ENCODE peak calls at places on chromosomes 6 and 20, in ten cellular contexts. Z is pons; A is left ventricle myocardium superior; F is SK-N-DZ; R is endothelial cell; B is DMS153; N is activated T-helper 9 cell treated with anti-CD3 and anti-CD28 coated beads, Interleukin-2, amount 50 U/mL, for 16 hours; H is stimulated activated CD4-positive, alpha-beta T cell treated with anti-CD3 and anti-CD28 coated beads, TNF-alpha, amount 100 ng/mL, for 4 hours; V is activated CD4-positive, alpha-beta T cell treated with anti-CD3 and anti-CD28 coated beads for 48 hours; L is left cardiac atrium. O is an unnamed sample.

GRCh38 chr20:43438578-43439316 is 18.9 kb upstream of the SRSF6 start:
- DNase-seq in A (no peak), Z (no peak), R (no peak), F (no peak), L (no peak), B (no peak), H (no peak), V (no peak), N (no peak), O (no peak)

GRCh38 chr6:5248302-5249098 is 12.2 kb downstream of the LYRM4 start:
- DNase-seq in V (no peak), R (no peak), B (no peak), N (no peak), H (no peak), F (no peak), Z (no peak), L (no peak), A (no peak), O (no peak)

GRCh38 chr6:98037571-98037970 is 754.6 kb upstream of the MMS22L start:
- DNase-seq in A (no peak), Z (no peak), V (no peak), H (no peak), R (no peak), F (no peak), L (no peak), N (no peak), B (no peak), O (no peak)

GRCh38 chr6:2993755-2994317 is 5.9 kb upstream of the NQO2 start:
- DNase-seq in N (no peak), R (no peak), F (no peak), L (no peak), B (no peak), A (no peak), Z (no peak), V (no peak), H (no peak), O (no peak)

GRCh38 chr20:4513720-4514119 is 208.0 kb upstream of the PRND start:
- DNase-seq in Z (no peak), R (no peak), B (no peak), A (no peak), L (no peak), N (no peak), F (no peak), V (no peak), H (no peak), O (peak)

GRCh38 chr6:42428326-42429041 is 23.2 kb downstream of the TRERF1 start:
- DNase-seq in A (peak), N (peak), V (peak), R (no peak), L (peak), H (no peak), B (no peak), F (no peak), Z (no peak), O (no peak)

GRCh38 chr6:10662207-10662606 is 32.2 kb downstream of the C6orf52 start:
- DNase-seq in R (no peak), H (no peak), Z (no peak), V (no peak), N (no peak), A (no peak), L (no peak), B (no peak), F (no peak), O (no peak)

GRCh38 chr20:11275740-11276139 is 601.9 kb upstream of the JAG1 start:
- DNase-seq in A (no peak), R (no peak), H (no peak), B (no peak), L (no peak), N (no peak), F (no peak), Z (no peak), V (no peak), O (no peak)

GRCh38 chr6:51024126-51024525 is 205.5 kb downstream of the TFAP2B start:
- DNase-seq in Z (no peak), B (no peak), F (no peak), V (no peak), N (no peak), R (no peak), A (no peak), H (no peak), L (no peak), O (no peak)

GRCh38 chr6:80215063-80215462 is 108.6 kb downstream of the BCKDHB start:
- DNase-seq in B (no peak), Z (no peak), N (no peak), R (no peak), H (no peak), A (no peak), L (no peak), V (no peak), F (no peak), O (no peak)

GRCh38 chr6:156840606-156841005 is 63.4 kb downstream of the ARID1B start:
- DNase-seq in B (no peak), N (no peak), H (no peak), V (no peak), L (no peak), Z (no peak), A (no peak), R (no peak), F (peak), O (no peak)

GRCh38 chr20:50278684-50279531 is 88.3 kb downstream of the CEBPB start:
- DNase-seq in N (no peak), L (peak), Z (no peak), R (no peak), F (no peak), B (no peak), V (no peak), A (peak), H (no peak), O (no peak)

GRCh38 chr6:159974932-159975331 is 6.0 kb downstream of the IGF2R start:
- DNase-seq in B (no peak), R (no peak), Z (no peak), F (no peak), A (no peak), H (no peak), L (no peak), N (no peak), V (no peak), O (no peak)